ENCODE peak calls at places on chromosomes 3 and 15, in six cellular contexts. R is breast epithelium, E is fibroblast of lung, Y is thoracic aorta, S is tibial artery, B is hepatocyte. U is an unnamed sample.

GRCh38 chr3:147410126-147410517 is 957 bp downstream of the ZIC1 start:
- DNase-seq in R (no peak), E (no peak), Y (no peak), S (no peak), B (no peak), U (no peak)

GRCh38 chr3:112734718-112735350 is 93.9 kb upstream of the CCDC80 start:
- DNase-seq in R (no peak), E (peak; percentile 65), Y (peak; percentile 8), S (peak; percentile 66), B (peak; percentile 75), U (no peak)

GRCh38 chr3:45972534-45973402 is 22.9 kb downstream of the FYCO1 start:
- DNase-seq in R (no peak), E (peak; percentile 94), Y (no peak), S (peak; percentile 82), B (peak; percentile 59), U (no peak)

GRCh38 chr3:125386811-125387210 is 11.7 kb upstream of the ZNF148 start:
- DNase-seq in R (no peak), E (peak; percentile 80), Y (no peak), S (no peak), B (no peak), U (no peak)

GRCh38 chr3:58528629-58529028 is 8.4 kb downstream of the ACOX2 start:
- DNase-seq in R (peak; percentile 76), E (peak; percentile 63), Y (no peak), S (no peak), B (peak; percentile 50), U (no peak)

GRCh38 chr3:48919215-48920138 is 835 bp downstream of the ARIH2 start:
- DNase-seq in R (no peak), E (peak; percentile 52), Y (no peak), S (no peak), B (peak; percentile 61), U (peak; percentile 27)

GRCh38 chr15:65939901-65940617 is 70.8 kb downstream of the RAB11A start:
- DNase-seq in R (no peak), E (peak; percentile 96), Y (no peak), S (no peak), B (no peak), U (no peak)

GRCh38 chr15:52480990-52481389 is 47.7 kb downstream of the MYO5A start:
- DNase-seq in R (no peak), E (no peak), Y (no peak), S (no peak), B (no peak), U (no peak)

GRCh38 chr3:40073310-40074007 is 236.0 kb upstream of the EIF1B start:
- DNase-seq in R (no peak), E (no peak), Y (no peak), S (no peak), B (peak; percentile 21), U (no peak)

GRCh38 chr3:127215714-127216414 is 22.9 kb downstream of the PRR23E start:
- DNase-seq in R (no peak), E (no peak), Y (no peak), S (no peak), B (no peak), U (no peak)

GRCh38 chr3:9606108-9606507 is 43.2 kb upstream of the MTMR14 start:
- DNase-seq in R (no peak), E (no peak), Y (no peak), S (no peak), B (no peak), U (no peak)

GRCh38 chr15:99720533-99720932 is 12.7 kb downstream of the LYSMD4 start:
- DNase-seq in R (peak; percentile 10), E (no peak), Y (no peak), S (no peak), B (no peak), U (no peak)

GRCh38 chr15:45126535-45127158 is 3.0 kb downstream of the DUOXA1 start:
- DNase-seq in R (no peak), E (no peak), Y (no peak), S (no peak), B (no peak), U (no peak)

GRCh38 chr15:92163641-92164040 is 230.0 kb upstream of the ST8SIA2 start:
- DNase-seq in R (no peak), E (no peak), Y (no peak), S (no peak), B (no peak), U (no peak)

GRCh38 chr3:66993082-66993481 is 5.0 kb upstream of the KBTBD8 start:
- DNase-seq in R (no peak), E (no peak), Y (no peak), S (no peak), B (no peak), U (no peak)

GRCh38 chr3:162729686-162730085 is 1233.1 kb downstream of the OTOL1 start:
- DNase-seq in R (no peak), E (peak; percentile 27), Y (no peak), S (no peak), B (no peak), U (no peak)

GRCh38 chr15:31347067-31347975 is 20.7 kb downstream of the KLF13 start:
- DNase-seq in R (no peak), E (no peak), Y (no peak), S (no peak), B (no peak), U (no peak)

GRCh38 chr15:31344266-31344665 is 17.6 kb downstream of the KLF13 start:
- DNase-seq in R (no peak), E (no peak), Y (no peak), S (no peak), B (no peak), U (peak; percentile 36)

GRCh38 chr15:31344824-31345605 is 18.4 kb downstream of the KLF13 start:
- DNase-seq in R (no peak), E (no peak), Y (no peak), S (no peak), B (no peak), U (no peak)

GRCh38 chr15:31346367-31347066 is 19.9 kb downstream of the KLF13 start:
- DNase-seq in R (no peak), E (no peak), Y (no peak), S (no peak), B (no peak), U (no peak)

GRCh38 chr15:31345606-31346366 is 19.2 kb downstream of the KLF13 start:
- DNase-seq in R (no peak), E (no peak), Y (no peak), S (no peak), B (no peak), U (no peak)
- H3K4me3 ChIP-seq in R (peak overlapping the region; percentile 3), E (no peak overlapping the region), Y (peak overlapping the region; percentile 16), S (no peak overlapping the region), B (no peak overlapping the region), U (no peak overlapping the region)

GRCh38 chr3:186273586-186273985 is 88.4 kb downstream of the DGKG start:
- DNase-seq in R (no peak), E (no peak), Y (no peak), S (no peak), B (no peak), U (no peak)
- H3K27me3 ChIP-seq in R (no peaks in the 10 kb centered on the region), E (peaks cover 3% of the 10 kb centered on the region), Y (no peaks in the 10 kb centered on the region), S (no peaks in the 10 kb centered on the region), B (peaks cover 4% of the 10 kb centered on the region), U (no peaks in the 10 kb centered on the region)

DNA sequence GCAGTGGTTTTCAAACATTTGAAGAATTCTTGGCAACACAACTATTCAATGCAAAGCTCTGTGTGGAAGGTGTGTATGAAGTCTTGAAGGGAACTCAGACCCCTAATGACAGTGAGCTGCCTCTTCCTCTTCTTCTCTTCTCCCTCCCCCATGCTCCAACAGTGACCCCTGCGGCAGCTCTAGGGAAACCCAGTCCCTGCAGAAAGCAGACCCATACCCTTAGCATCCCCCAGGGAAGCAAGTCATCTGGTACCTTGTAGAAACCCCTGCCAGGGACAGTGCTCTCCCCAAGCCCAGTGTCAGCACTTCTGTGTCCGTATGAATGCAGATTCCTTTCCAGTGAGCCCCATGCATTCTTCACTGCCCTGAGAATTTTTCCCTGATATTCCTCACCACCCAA is 442.3 kb downstream of the EPHB1 start:
- DNase-seq in R (no peak), E (no peak), Y (no peak), S (no peak), B (no peak), U (no peak)
- TF ChIP-seq CTCF in R (no peak), E (no peak), Y (no peak), S (no peak), B (no peak), U (no peak)

DNA sequence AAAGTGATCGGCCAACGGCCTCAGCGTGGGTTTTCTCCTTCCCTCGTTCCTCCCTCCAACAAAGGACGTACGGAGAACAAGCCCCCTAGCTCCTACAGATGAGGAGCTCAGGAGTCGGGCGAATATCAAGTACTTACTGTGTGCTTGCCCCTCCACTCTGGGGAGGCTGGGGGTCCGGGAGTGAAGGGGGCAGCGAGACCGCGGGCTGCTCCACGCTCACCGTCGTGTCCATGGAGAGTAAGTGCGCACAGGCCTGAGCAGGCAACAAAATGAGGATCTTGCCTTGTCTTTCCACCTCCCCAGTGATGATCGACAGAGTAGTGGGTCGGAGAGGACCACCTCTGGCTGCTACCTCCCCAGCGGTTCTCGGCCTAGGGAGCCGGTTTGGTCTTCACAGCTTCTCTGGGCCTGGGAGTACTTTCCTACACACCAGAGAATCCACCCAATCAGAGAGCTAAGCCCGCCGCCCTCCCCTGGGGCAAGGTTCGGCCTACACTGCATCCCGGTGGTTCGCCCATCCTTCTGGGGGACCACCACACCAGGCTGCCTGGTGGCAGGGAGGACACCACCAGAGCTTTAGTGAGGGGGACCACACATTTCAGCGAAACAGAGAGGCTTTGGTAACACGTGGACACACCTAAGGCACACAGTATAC is 599 bp upstream of the TRANK1 start:
- DNase-seq in R (no peak), E (no peak), Y (no peak), S (no peak), B (no peak), U (no peak)
- H3K4me3 ChIP-seq in R (peak overlapping the region; percentile 73), E (peak overlapping the region; percentile 71), Y (peak overlapping the region; percentile 78), S (peak overlapping the region; percentile 85), B (no peak overlapping the region), U (peak overlapping the region; percentile 65)

DNA sequence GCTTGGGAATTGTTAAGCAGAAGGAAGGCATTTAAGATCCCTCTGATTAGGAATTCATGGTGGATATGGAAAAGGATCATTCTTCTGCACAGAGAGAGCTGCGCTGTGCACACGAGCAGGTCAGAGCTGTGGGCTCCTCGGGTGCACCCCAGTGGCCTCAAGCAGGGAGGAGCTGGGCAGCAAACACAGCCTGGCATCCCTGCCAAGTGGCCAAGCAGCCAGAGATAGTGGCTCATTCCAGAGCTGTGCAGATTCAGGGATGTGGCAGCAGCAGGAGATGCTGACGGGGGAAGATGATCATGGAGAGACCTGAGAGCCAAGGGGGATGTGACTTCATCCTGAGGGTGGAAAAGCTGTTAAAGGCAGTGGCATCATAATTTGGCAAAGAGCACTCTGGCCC is 55.9 kb downstream of the LRRK1 start:
- DNase-seq in R (no peak), E (no peak), Y (no peak), S (no peak), B (no peak), U (no peak)
- H3K27me3 ChIP-seq in R (peaks cover 7% of the 10 kb centered on the region), E (no peaks in the 10 kb centered on the region), Y (no peaks in the 10 kb centered on the region), S (no peaks in the 10 kb centered on the region), B (peaks cover 60% of the 10 kb centered on the region), U (peaks cover 30% of the 10 kb centered on the region)